ENCODE peak calls at places on chromosomes 5 and 9, in five cellular contexts. B is colonic mucosa, T is osteocyte, W is nephron progenitor cell, R is GM06990. Z is an unnamed sample.
A peak's percentile ranks its signal among the peaks of the same experiment; 100 is the strongest.

GRCh38 chr9:137237759-137238726 is 3.0 kb upstream of the TUBB4B start:
- DNase-seq in B (peak; percentile 78), T (no peak), W (no peak), R (no peak), Z (peak; percentile 59)

GRCh38 chr9:87869082-87869481 is 13.6 kb upstream of the SPATA31E1 start:
- DNase-seq in B (peak; percentile 9), T (no peak), W (no peak), R (no peak), Z (no peak)

GRCh38 chr5:62578540-62578939 is at the start of gene LRRC70:
- DNase-seq in B (no peak), T (no peak), W (peak; percentile 7), R (peak; percentile 20), Z (no peak)

GRCh38 chr5:96336351-96336985 is 96.6 kb downstream of the PCSK1 start:
- DNase-seq in B (peak; percentile 88), T (no peak), W (peak; percentile 59), R (no peak), Z (peak; percentile 55)

GRCh38 chr9:4537581-4537980 is 47.3 kb downstream of the SLC1A1 start:
- DNase-seq in B (no peak), T (no peak), W (no peak), R (no peak), Z (no peak)

GRCh38 chr9:16559418-16560188 is 310.9 kb downstream of the BNC2 start:
- DNase-seq in B (peak; percentile 66), T (no peak), W (no peak), R (no peak), Z (no peak)

GRCh38 chr5:174307031-174307408 is 261.5 kb downstream of the NSG2 start:
- DNase-seq in B (no peak), T (peak; percentile 67), W (no peak), R (no peak), Z (peak; percentile 45)

GRCh38 chr5:150782850-150783249 is 4.3 kb downstream of the SMIM3 start:
- DNase-seq in B (no peak), T (no peak), W (no peak), R (no peak), Z (no peak)

GRCh38 chr9:113892861-113893491 is 16.9 kb downstream of the ZNF618 start:
- DNase-seq in B (no peak), T (no peak), W (no peak), R (no peak), Z (no peak)

GRCh38 chr5:179549973-179550510 is 312 bp upstream of the RUFY1 start:
- DNase-seq in B (no peak), T (no peak), W (no peak), R (peak; percentile 75), Z (no peak)

GRCh38 chr9:122377241-122378164 is 6.7 kb downstream of the PTGS1 start:
- DNase-seq in B (no peak), T (no peak), W (no peak), R (no peak), Z (no peak)

GRCh38 chr9:127122176-127123151 is at the start of gene ANGPTL2:
- DNase-seq in B (peak; percentile 69), T (peak; percentile 97), W (peak; percentile 88), R (peak; percentile 40), Z (peak; percentile 87)

GRCh38 chr9:96818535-96818934 is 35.8 kb downstream of the ZNF782 start:
- DNase-seq in B (no peak), T (no peak), W (no peak), R (no peak), Z (no peak)

GRCh38 chr5:45507174-45507573 is 189.0 kb downstream of the HCN1 start:
- DNase-seq in B (no peak), T (no peak), W (no peak), R (no peak), Z (peak; percentile 57)

GRCh38 chr5:78829811-78830499 is 155.2 kb downstream of the ARSB start:
- DNase-seq in B (peak; percentile 30), T (no peak), W (no peak), R (no peak), Z (no peak)

GRCh38 chr9:19946446-19947109 is 157.7 kb upstream of the SLC24A2 start:
- DNase-seq in B (no peak), T (no peak), W (peak; percentile 18), R (no peak), Z (no peak)

GRCh38 chr5:93874080-93874479 is 132.7 kb upstream of the POU5F2 start:
- DNase-seq in B (no peak), T (no peak), W (no peak), R (no peak), Z (no peak)

GRCh38 chr9:21160178-21160577 is 6.3 kb downstream of the IFNA21 start:
- DNase-seq in B (no peak), T (no peak), W (no peak), R (no peak), Z (no peak)

GRCh38 chr5:56740868-56741267 is 74.5 kb upstream of the MAP3K1 start:
- DNase-seq in B (no peak), T (no peak), W (no peak), R (no peak), Z (no peak)

GRCh38 chr9:114424126-114424525 is 36.3 kb upstream of the AKNA start:
- DNase-seq in B (no peak), T (no peak), W (no peak), R (no peak), Z (no peak)

GRCh38 chr9:90432951-90433350 is 209.7 kb downstream of the DIRAS2 start:
- DNase-seq in B (no peak), T (no peak), W (no peak), R (no peak), Z (no peak)

GRCh38 chr9:1701113-1701512 is 314.0 kb upstream of the SMARCA2 start:
- DNase-seq in B (no peak), T (no peak), W (no peak), R (no peak), Z (no peak)
- TF ChIP-seq CTCF in B (no peak), T (no peak), W (no peak), R (peak; percentile 22), Z (no peak)

GRCh38 chr5:57889558-57889957 is 406.9 kb upstream of the ACTBL2 start:
- DNase-seq in B (no peak), T (no peak), W (peak; percentile 8), R (no peak), Z (no peak)
- TF ChIP-seq CTCF in B (no peak), T (peak; percentile 45), W (no peak), R (peak; percentile 10), Z (no peak)

DNA sequence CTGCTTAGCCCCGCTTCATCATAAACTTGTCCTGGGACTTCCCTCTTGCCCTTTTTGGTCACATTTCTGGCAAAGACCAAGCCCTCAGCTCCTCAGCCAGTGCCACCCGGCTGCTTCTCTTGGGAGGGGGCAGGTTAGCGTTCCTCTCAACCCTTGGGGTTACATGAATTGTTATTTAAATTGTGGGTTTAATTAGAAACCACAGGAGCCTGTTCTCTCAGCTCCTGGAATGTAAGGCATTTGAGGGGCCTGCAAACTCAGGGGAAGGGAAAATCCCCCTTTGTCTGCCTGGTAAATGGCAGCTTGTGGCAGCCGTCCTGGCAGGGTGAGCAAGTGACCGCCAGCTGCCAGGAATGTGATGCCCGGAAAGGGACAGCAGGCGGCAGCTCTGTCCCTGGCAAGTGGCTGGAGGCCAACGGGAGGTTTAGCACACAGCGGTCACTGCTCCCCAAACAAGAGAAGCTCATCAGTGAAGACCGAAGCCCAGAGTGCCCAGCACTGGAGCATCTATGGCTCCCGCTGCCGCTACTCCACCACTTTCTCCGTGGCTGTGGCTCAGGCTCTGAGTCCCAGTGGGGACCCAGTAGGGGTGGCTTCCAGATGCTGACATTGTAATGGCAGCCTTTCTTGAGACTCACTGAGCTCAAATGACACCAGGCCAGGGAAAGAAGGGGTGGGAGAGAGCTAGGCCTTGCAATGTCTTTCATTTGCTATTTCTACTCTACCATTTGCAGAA is 51.7 kb downstream of the SHB start:
- DNase-seq in B (no peak), T (no peak), W (peak; percentile 62), R (no peak), Z (peak; percentile 62)
- TF ChIP-seq CTCF in B (no peak), T (peak; percentile 64), W (peak; percentile 45), R (no peak), Z (no peak)

DNA sequence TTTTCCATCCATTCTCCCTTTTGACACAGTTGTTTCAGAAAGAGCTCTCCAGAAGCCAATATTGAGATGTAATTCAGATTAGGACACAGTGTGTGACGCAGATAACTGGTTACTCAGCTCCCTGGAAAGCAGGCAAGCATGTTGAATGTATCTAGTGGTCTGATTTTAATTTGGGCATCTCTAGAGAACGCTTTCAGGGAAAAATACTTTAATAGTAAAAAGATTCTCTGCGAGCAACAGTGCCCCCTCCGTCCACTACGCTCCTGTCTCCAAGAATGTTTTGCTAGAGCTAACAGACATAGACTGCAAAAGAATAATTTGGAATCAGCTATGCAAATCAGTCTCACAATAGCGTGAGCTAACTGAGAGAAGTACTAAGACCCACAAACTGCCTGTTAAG is 23.3 kb downstream of the CFAP90 start:
- DNase-seq in B (no peak), T (no peak), W (no peak), R (no peak), Z (no peak)
- TF ChIP-seq CTCF in B (no peak), T (no peak), W (no peak), R (no peak), Z (no peak)

GRCh38 chr5:102583663-102584062 is 84.9 kb upstream of the SLCO6A1 start:
- DNase-seq in B (no peak), T (no peak), W (no peak), R (no peak), Z (no peak)
- TF ChIP-seq CTCF in B (no peak), T (peak; percentile 63), W (peak; percentile 41), R (peak; percentile 22), Z (peak; percentile 66)

GRCh38 chr9:110936252-110936651 is 102.0 kb downstream of the LPAR1 start:
- DNase-seq in B (no peak), T (no peak), W (no peak), R (no peak), Z (no peak)
- TF ChIP-seq CTCF in B (no peak), T (no peak), W (no peak), R (no peak), Z (no peak)

GRCh38 chr5:176542596-176543427 is 5.6 kb upstream of the RNF44 start:
- DNase-seq in B (no peak), T (no peak), W (peak; percentile 42), R (peak; percentile 74), Z (peak; percentile 58)
- TF ChIP-seq CTCF in B (no peak), T (peak; percentile 21), W (no peak), R (no peak), Z (peak; percentile 25)

GRCh38 chr5:135553688-135554462 is 18.1 kb upstream of the NEUROG1 start:
- DNase-seq in B (peak; percentile 60), T (no peak), W (peak; percentile 41), R (no peak), Z (peak; percentile 42)
- TF ChIP-seq CTCF in B (peak; percentile 23), T (peak; percentile 44), W (peak; percentile 27), R (no peak), Z (no peak)